ENCODE peak calls at places on chromosomes 3 and 15, in nine cellular contexts. N is NCI-H446 treated with DMSO at 0.1 percent for 48 hours; B is NCI-H774; E is stimulated activated CD4-positive, alpha-beta T cell treated with anti-CD3 and anti-CD28 coated beads, Interleukin-15, amount 100 ng/mL, for 24 hours; Y is amniotic epithelial cell; Q is activated CD8-positive, alpha-beta T cell treated with anti-CD3 and anti-CD28 coated beads for 36 hours; L is AG20443; A is Ammon's horn; X is RWPE1. V is an unnamed sample.

GRCh38 chr15:43954181-43954621 is 127.4 kb downstream of the WDR76 start:
- DNase-seq in L (peak), X (no peak), A (no peak), Q (peak), N (peak), B (no peak), E (peak), Y (peak), V (no peak)

GRCh38 chr15:91891788-91892187 is 38.3 kb downstream of the SLCO3A1 start:
- DNase-seq in B (no peak), A (no peak), N (no peak), Y (no peak), L (no peak), E (no peak), Q (no peak), X (no peak), V (no peak)

GRCh38 chr15:30984542-30984941 is 6.9 kb downstream of the MTMR10 start:
- DNase-seq in B (no peak), N (no peak), L (no peak), A (peak), Q (no peak), X (no peak), E (no peak), Y (peak), V (no peak)

GRCh38 chr3:146491303-146491702 is 21.9 kb upstream of the PLSCR2 start:
- DNase-seq in X (peak), L (peak), N (no peak), E (no peak), Y (peak), B (no peak), A (no peak), Q (no peak), V (no peak)

GRCh38 chr3:43765417-43766030 is 74.8 kb downstream of the ABHD5 start:
- DNase-seq in Y (peak), A (no peak), Q (no peak), X (no peak), E (no peak), B (no peak), L (peak), N (no peak), V (no peak)

GRCh38 chr3:104510091-104510860 is 856.4 kb upstream of the ALCAM start:
- DNase-seq in Y (no peak), L (no peak), E (no peak), A (no peak), X (no peak), N (peak), Q (no peak), B (no peak), V (no peak)

GRCh38 chr15:80693682-80694623 is 1.2 kb upstream of the ABHD17C start:
- DNase-seq in L (no peak), A (peak), Q (peak), B (no peak), X (no peak), N (peak), E (no peak), Y (peak), V (no peak)

GRCh38 chr3:150545419-150546225 is 674 bp downstream of the SERP1 start:
- DNase-seq in Q (peak), E (peak), L (peak), A (peak), X (peak), N (no peak), B (no peak), Y (peak), V (no peak)

GRCh38 chr3:124333931-124334640 is 342.2 kb upstream of the ROPN1 start:
- DNase-seq in Q (no peak), B (no peak), X (no peak), L (no peak), E (no peak), Y (no peak), A (no peak), N (no peak), V (peak)

GRCh38 chr3:134378818-134379217 is 4.6 kb upstream of the AMOTL2 start:
- DNase-seq in A (no peak), B (no peak), E (no peak), L (no peak), N (no peak), X (no peak), Q (peak), Y (no peak), V (no peak)

GRCh38 chr3:181715601-181716340 is 4.0 kb downstream of the SOX2 start:
- DNase-seq in A (no peak), Y (no peak), N (peak), Q (no peak), E (no peak), B (peak), X (no peak), L (no peak), V (no peak)

GRCh38 chr15:32898991-32899613 is 181.3 kb downstream of the GREM1 start:
- DNase-seq in A (no peak), L (no peak), Y (no peak), N (no peak), E (no peak), X (no peak), Q (no peak), B (peak), V (no peak)

GRCh38 chr3:10338591-10339369 is 17.9 kb upstream of the SEC13 start:
- DNase-seq in Q (no peak), N (no peak), X (no peak), Y (no peak), A (no peak), B (no peak), L (no peak), E (no peak), V (no peak)

GRCh38 chr3:123404391-123404790 is 44.5 kb downstream of the ADCY5 start:
- DNase-seq in L (no peak), Y (no peak), B (no peak), X (no peak), E (no peak), N (no peak), A (no peak), Q (no peak), V (no peak)

GRCh38 chr3:67650084-67650483 is 4.3 kb downstream of the SUCLG2 start:
- DNase-seq in Q (no peak), X (no peak), A (no peak), N (no peak), B (no peak), L (no peak), E (no peak), Y (peak), V (no peak)

GRCh38 chr15:77634266-77634962 is 1.7 kb upstream of the LINGO1 start:
- DNase-seq in X (no peak), B (peak), E (peak), A (peak), Q (peak), L (peak), N (no peak), Y (peak), V (no peak)

GRCh38 chr3:141875893-141876380 is 506 bp upstream of the ATP1B3 start:
- DNase-seq in L (peak), X (peak), Y (no peak), N (peak), Q (peak), A (peak), E (peak), B (peak), V (peak)

GRCh38 chr15:75725719-75726607 is 13.3 kb upstream of the CSPG4 start:
- DNase-seq in A (no peak), X (no peak), E (no peak), Q (no peak), Y (no peak), N (no peak), B (no peak), L (no peak), V (no peak)

GRCh38 chr3:153829596-153830170 is 291.5 kb upstream of the ARHGEF26 start:
- DNase-seq in Q (no peak), Y (peak), L (no peak), A (no peak), E (no peak), N (no peak), X (peak), B (no peak), V (no peak)

GRCh38 chr15:41935566-41936020 is 36.8 kb downstream of the EHD4 start:
- DNase-seq in Y (no peak), B (no peak), X (no peak), A (no peak), Q (peak), N (no peak), L (no peak), E (peak), V (no peak)

GRCh38 chr3:81702126-81702525 is 59.3 kb downstream of the GBE1 start:
- DNase-seq in A (no peak), B (no peak), E (no peak), X (no peak), Q (no peak), L (no peak), Y (no peak), N (no peak), V (no peak)

GRCh38 chr3:45084820-45085816 is 59.0 kb downstream of the CLEC3B start:
- DNase-seq in N (no peak), X (no peak), B (no peak), Y (peak), L (peak), A (no peak), E (no peak), Q (no peak), V (no peak)

GRCh38 chr3:55097441-55097840 is 169.6 kb upstream of the LRTM1 start:
- DNase-seq in B (no peak), A (no peak), X (no peak), Q (no peak), L (no peak), E (no peak), N (no peak), Y (no peak), V (no peak)

GRCh38 chr3:37149246-37149645 is 25.1 kb downstream of the LRRFIP2 start:
- DNase-seq in A (no peak), E (no peak), L (no peak), B (no peak), Q (no peak), X (no peak), N (no peak), Y (peak), V (no peak)

GRCh38 chr3:24242012-24242698 is 252.5 kb downstream of the THRB start:
- DNase-seq in X (peak), Y (peak), E (no peak), L (peak), Q (no peak), N (peak), A (peak), B (peak), V (no peak)

GRCh38 chr3:23461069-23461468 is 257.9 kb downstream of the UBE2E2 start:
- DNase-seq in Y (no peak), L (peak), X (no peak), E (no peak), B (no peak), A (no peak), N (no peak), Q (no peak), V (no peak)

GRCh38 chr15:70748281-70748747 is 15.0 kb downstream of the UACA start:
- DNase-seq in N (no peak), E (no peak), X (no peak), L (peak), Q (no peak), A (peak), Y (no peak), B (no peak), V (no peak)

GRCh38 chr3:99808163-99808794 is 9.4 kb upstream of the CMSS1 start:
- DNase-seq in L (peak), Y (peak), B (peak), N (peak), Q (peak), A (peak), E (peak), X (peak), V (peak)

GRCh38 chr3:194851254-194851653 is 165.6 kb downstream of the FAM43A start:
- DNase-seq in N (no peak), B (peak), Y (no peak), X (no peak), E (no peak), Q (no peak), A (no peak), L (no peak), V (peak)

GRCh38 chr3:151476344-151477018 is 15.6 kb upstream of the IGSF10 start:
- DNase-seq in B (no peak), Q (no peak), E (no peak), A (no peak), L (no peak), X (no peak), Y (no peak), N (no peak), V (no peak)

GRCh38 chr3:166688665-166689064 is 691.4 kb downstream of the ZBBX start:
- DNase-seq in E (no peak), X (no peak), Y (no peak), Q (no peak), B (no peak), N (no peak), L (no peak), A (no peak), V (no peak)

GRCh38 chr3:127572186-127572585 is 18.3 kb downstream of the TPRA1 start:
- DNase-seq in A (no peak), L (no peak), N (no peak), Q (no peak), X (no peak), B (no peak), Y (no peak), E (no peak), V (no peak)

GRCh38 chr3:172152869-172153268 is 113.5 kb downstream of the FNDC3B start:
- DNase-seq in N (no peak), B (no peak), Q (no peak), Y (peak), E (no peak), X (no peak), A (no peak), L (peak), V (no peak)

GRCh38 chr3:171049831-171050444 is 23.4 kb upstream of the SLC2A2 start:
- DNase-seq in E (peak), L (peak), N (peak), Y (peak), X (peak), A (peak), B (peak), Q (peak), V (peak)